ENCODE peak calls at places on chromosome 6, in four cellular contexts. One of them, this sample, is unnamed.

GRCh38 chr6:73985891-73986290 is 289.9 kb downstream of the CD109 start:
- DNase-seq in neural progenitor cell: peak
- DNase-seq in M059J: peak
- DNase-seq in pons: peak
- DNase-seq in this sample: peak

GRCh38 chr6:149060300-149060984 is 257.1 kb upstream of the TAB2 start:
- DNase-seq in neural progenitor cell: no peak
- DNase-seq in M059J: no peak
- DNase-seq in pons: no peak
- DNase-seq in this sample: no peak

GRCh38 chr6:6002005-6002808 is 4.5 kb downstream of the NRN1 start:
- DNase-seq in neural progenitor cell: peak
- DNase-seq in M059J: no peak
- DNase-seq in pons: no peak
- DNase-seq in this sample: no peak

GRCh38 chr6:125188037-125188436 is 34.5 kb downstream of the TPD52L1 start:
- DNase-seq in neural progenitor cell: no peak
- DNase-seq in M059J: peak
- DNase-seq in pons: no peak
- DNase-seq in this sample: peak

GRCh38 chr6:157868835-157869234 is 45.8 kb downstream of the SNX9 start:
- DNase-seq in neural progenitor cell: no peak
- DNase-seq in M059J: no peak
- DNase-seq in pons: no peak
- DNase-seq in this sample: no peak

GRCh38 chr6:142372348-142372747 is 70.5 kb downstream of the ADGRG6 start:
- DNase-seq in neural progenitor cell: no peak
- DNase-seq in M059J: peak
- DNase-seq in pons: no peak
- DNase-seq in this sample: peak

GRCh38 chr6:142400495-142400894 is 98.7 kb downstream of the ADGRG6 start:
- DNase-seq in neural progenitor cell: no peak
- DNase-seq in M059J: peak
- DNase-seq in pons: no peak
- DNase-seq in this sample: peak

GRCh38 chr6:117298941-117299340 is 33.6 kb downstream of the VGLL2 start:
- DNase-seq in neural progenitor cell: no peak
- DNase-seq in M059J: peak
- DNase-seq in pons: no peak
- DNase-seq in this sample: peak

GRCh38 chr6:35064508-35065440 is 76.4 kb downstream of the TCP11 start:
- DNase-seq in neural progenitor cell: no peak
- DNase-seq in M059J: no peak
- DNase-seq in pons: no peak
- DNase-seq in this sample: peak

GRCh38 chr6:16683524-16684194 is 77.6 kb downstream of the ATXN1 start:
- DNase-seq in neural progenitor cell: no peak
- DNase-seq in M059J: peak
- DNase-seq in pons: no peak
- DNase-seq in this sample: peak